ENCODE peak calls at places on chromosomes 13 and 19, in nine cellular contexts. W, Q, P, G, R, U, D, T and B are unnamed samples.

GRCh38 chr19:53132231-53132991 is at the start of gene ZNF415:
- DNase-seq in W (peak; percentile 96), Q (peak; percentile 79), P (peak; percentile 82), G (peak; percentile 87), R (peak; percentile 88), U (peak; percentile 64), D (no peak), T (peak; percentile 92), B (peak; percentile 57)

GRCh38 chr19:14361824-14362223 is 19.4 kb upstream of the ADGRE5 start:
- DNase-seq in W (peak; percentile 52), Q (no peak), P (no peak), G (peak; percentile 55), R (no peak), U (no peak), D (no peak), T (no peak), B (no peak)

GRCh38 chr13:80166352-80166751 is 174.6 kb downstream of the SPRY2 start:
- DNase-seq in W (no peak), Q (no peak), P (no peak), G (no peak), R (no peak), U (no peak), D (no peak), T (no peak), B (no peak)

GRCh38 chr13:26897706-26898550 is 137.3 kb upstream of the GPR12 start:
- DNase-seq in W (no peak), Q (no peak), P (no peak), G (no peak), R (no peak), U (no peak), D (no peak), T (no peak), B (no peak)

GRCh38 chr19:33794578-33795369 is 1.9 kb upstream of the KCTD15 start:
- DNase-seq in W (peak; percentile 59), Q (no peak), P (no peak), G (no peak), R (no peak), U (no peak), D (no peak), T (peak; percentile 56), B (no peak)

GRCh38 chr19:38852231-38853044 is 2.7 kb upstream of the HNRNPL start:
- DNase-seq in W (peak; percentile 60), Q (peak; percentile 84), P (peak; percentile 68), G (peak; percentile 81), R (peak; percentile 85), U (peak; percentile 64), D (peak; percentile 54), T (peak; percentile 75), B (peak; percentile 73)

GRCh38 chr19:19425170-19425875 is 19.8 kb downstream of the GATAD2A start:
- DNase-seq in W (no peak), Q (no peak), P (no peak), G (no peak), R (no peak), U (no peak), D (no peak), T (no peak), B (no peak)

GRCh38 chr19:10419200-10419645 is 1.1 kb upstream of the PDE4A start:
- DNase-seq in W (peak; percentile 62), Q (no peak), P (no peak), G (no peak), R (no peak), U (no peak), D (no peak), T (no peak), B (peak; percentile 60)

GRCh38 chr13:33188093-33188882 is 97.3 kb downstream of the STARD13 start:
- DNase-seq in W (no peak), Q (no peak), P (no peak), G (no peak), R (no peak), U (no peak), D (no peak), T (no peak), B (no peak)

GRCh38 chr19:8168537-8168936 is 19.1 kb upstream of the FBN3 start:
- DNase-seq in W (no peak), Q (no peak), P (no peak), G (no peak), R (no peak), U (no peak), D (no peak), T (no peak), B (no peak)

GRCh38 chr13:93262729-93263128 is 36.1 kb downstream of the GPC6 start:
- DNase-seq in W (no peak), Q (no peak), P (no peak), G (no peak), R (no peak), U (peak; percentile 71), D (no peak), T (no peak), B (no peak)

GRCh38 chr19:14467391-14467790 is 7.8 kb downstream of the PTGER1 start:
- DNase-seq in W (no peak), Q (no peak), P (no peak), G (no peak), R (no peak), U (no peak), D (no peak), T (no peak), B (no peak)

GRCh38 chr13:75902166-75903104 is 266.3 kb downstream of the LMO7 start:
- DNase-seq in W (no peak), Q (no peak), P (no peak), G (no peak), R (no peak), U (no peak), D (no peak), T (no peak), B (no peak)

GRCh38 chr13:53004605-53005004 is 24.0 kb upstream of the OLFM4 start:
- DNase-seq in W (peak; percentile 16), Q (no peak), P (no peak), G (no peak), R (no peak), U (no peak), D (no peak), T (no peak), B (no peak)

GRCh38 chr19:23403581-23404324 is 8.5 kb upstream of the ZNF91 start:
- DNase-seq in W (peak; percentile 16), Q (peak; percentile 17), P (no peak), G (peak; percentile 87), R (no peak), U (no peak), D (no peak), T (no peak), B (no peak)

GRCh38 chr13:34217343-34218094 is 399.6 kb downstream of the RFC3 start:
- DNase-seq in W (no peak), Q (no peak), P (no peak), G (no peak), R (no peak), U (no peak), D (no peak), T (no peak), B (no peak)

GRCh38 chr13:76980075-76980718 is 11.7 kb upstream of the CLN5 start:
- DNase-seq in W (peak; percentile 90), Q (peak; percentile 84), P (peak; percentile 69), G (peak; percentile 90), R (peak; percentile 83), U (peak; percentile 40), D (peak; percentile 87), T (peak; percentile 80), B (peak; percentile 47)

GRCh38 chr19:36183455-36183741 is 31.1 kb downstream of the ZNF565 start:
- DNase-seq in W (no peak), Q (no peak), P (no peak), G (no peak), R (no peak), U (no peak), D (no peak), T (no peak), B (no peak)
- H3K27ac ChIP-seq in W (no peak overlapping the region), Q (no peak overlapping the region), P (no peak overlapping the region), G (no peak overlapping the region), R (no peak overlapping the region), U (no peak overlapping the region), D (no peak overlapping the region), T (peak overlapping the region; percentile 57), B (no peak overlapping the region)

GRCh38 chr19:3987619-3988371 is 2.5 kb upstream of the EEF2 start:
- DNase-seq in W (peak; percentile 94), Q (no peak), P (peak; percentile 79), G (peak; percentile 96), R (peak; percentile 92), U (peak; percentile 64), D (peak; percentile 86), T (peak; percentile 91), B (peak; percentile 76)
- H3K27ac ChIP-seq in W (no peak overlapping the region), Q (no peak overlapping the region), P (no peak overlapping the region), G (no peak overlapping the region), R (no peak overlapping the region), U (no peak overlapping the region), D (peak overlapping the region; percentile 45), T (no peak overlapping the region), B (peak overlapping the region; percentile 52)

GRCh38 chr13:98216711-98217110 is 39.6 kb upstream of the RNF113B start:
- DNase-seq in W (no peak), Q (no peak), P (no peak), G (no peak), R (no peak), U (no peak), D (no peak), T (no peak), B (no peak)
- H3K27ac ChIP-seq in W (no peak overlapping the region), Q (peak overlapping the region; percentile 45), P (peak overlapping the region; percentile 43), G (peak overlapping the region; percentile 7), R (no peak overlapping the region), U (no peak overlapping the region), D (no peak overlapping the region), T (no peak overlapping the region), B (no peak overlapping the region)

GRCh38 chr19:16822648-16823047 is 6.5 kb upstream of the SIN3B start:
- DNase-seq in W (no peak), Q (no peak), P (no peak), G (no peak), R (no peak), U (no peak), D (no peak), T (no peak), B (no peak)

GRCh38 chr19:16821081-16821480 is 8.1 kb upstream of the SIN3B start:
- DNase-seq in W (no peak), Q (no peak), P (no peak), G (no peak), R (no peak), U (peak; percentile 75), D (no peak), T (no peak), B (no peak)

GRCh38 chr19:16828990-16829821 is at the start of gene SIN3B:
- DNase-seq in W (peak; percentile 93), Q (peak; percentile 80), P (peak; percentile 83), G (peak; percentile 93), R (peak; percentile 92), U (peak; percentile 86), D (peak; percentile 81), T (peak; percentile 81), B (peak; percentile 82)

GRCh38 chr19:16825312-16826168 is 3.7 kb upstream of the SIN3B start:
- DNase-seq in W (peak; percentile 26), Q (no peak), P (peak; percentile 55), G (peak; percentile 52), R (peak; percentile 85), U (peak; percentile 48), D (no peak), T (peak; percentile 64), B (peak; percentile 34)

DNA sequence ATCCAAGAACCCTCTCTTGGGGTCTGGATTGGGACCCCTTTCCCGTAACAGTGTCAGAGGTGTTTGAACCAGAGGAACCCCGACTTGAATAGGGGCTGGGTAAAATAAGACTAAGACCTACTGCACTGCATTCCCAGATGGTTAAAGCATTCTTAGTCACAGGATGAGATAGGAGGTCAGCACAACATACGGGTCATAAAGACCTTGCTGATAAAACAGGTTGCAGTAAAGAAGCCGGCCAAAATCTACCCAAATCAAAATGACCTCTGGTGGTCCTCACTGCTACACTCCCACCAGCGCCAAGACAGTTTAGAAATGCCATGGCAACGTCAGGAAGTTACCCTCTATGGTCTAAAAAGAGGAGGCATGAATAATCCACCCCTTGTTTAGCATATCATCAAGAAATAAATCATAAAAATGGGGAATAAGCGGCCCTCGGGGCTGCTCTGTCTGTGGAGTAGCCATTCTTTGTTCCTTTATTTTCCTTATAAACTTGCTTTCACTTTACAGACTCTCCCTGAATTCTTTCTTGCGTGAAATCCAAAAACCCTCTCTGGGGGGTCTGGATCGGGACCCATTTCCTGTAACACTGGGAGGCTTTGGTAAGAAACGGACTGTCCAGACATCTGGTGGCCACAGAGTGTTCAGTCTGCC is 4.4 kb upstream of the SIN3B start:
- DNase-seq in W (peak; percentile 18), Q (no peak), P (no peak), G (no peak), R (no peak), U (no peak), D (no peak), T (no peak), B (no peak)
- H3K27ac ChIP-seq in W (no peak overlapping the region), Q (peak overlapping the region; percentile 1), P (peak overlapping the region; percentile 72), G (peak overlapping the region; percentile 67), R (peak overlapping the region; percentile 70), U (peak overlapping the region; percentile 16), D (no peak overlapping the region), T (peak overlapping the region; percentile 48), B (peak overlapping the region; percentile 46)